ENCODE peak calls at places on chromosomes 7 and 10, in four cellular contexts. One of them, this sample, is unnamed.

GRCh38 chr7:2281556-2281955 is 32.7 kb downstream of the SNX8 start:
- DNase-seq in HFFc6: no peak
- DNase-seq in cardiac muscle cell: no peak
- DNase-seq in suprapubic skin: no peak
- DNase-seq in this sample: no peak

GRCh38 chr10:33139191-33139646 is 181.2 kb upstream of the ITGB1 start:
- DNase-seq in HFFc6: no peak
- DNase-seq in cardiac muscle cell: no peak
- DNase-seq in suprapubic skin: no peak
- DNase-seq in this sample: peak; percentile 60

GRCh38 chr7:110762514-110762913 is 328.4 kb upstream of the LRRN3 start:
- DNase-seq in HFFc6: no peak
- DNase-seq in cardiac muscle cell: peak; percentile 70
- DNase-seq in suprapubic skin: no peak
- DNase-seq in this sample: no peak

GRCh38 chr10:68666280-68666760 is 54.7 kb upstream of the CCAR1 start:
- DNase-seq in HFFc6: peak; percentile 95
- DNase-seq in cardiac muscle cell: no peak
- DNase-seq in suprapubic skin: no peak
- DNase-seq in this sample: no peak

GRCh38 chr10:60238408-60239100 is 151.1 kb downstream of the ANK3 start:
- DNase-seq in HFFc6: peak; percentile 13
- DNase-seq in cardiac muscle cell: peak; percentile 62
- DNase-seq in suprapubic skin: no peak
- DNase-seq in this sample: no peak

GRCh38 chr7:158586499-158587191 is 978 bp downstream of the PTPRN2 start:
- DNase-seq in HFFc6: no peak
- DNase-seq in cardiac muscle cell: no peak
- DNase-seq in suprapubic skin: no peak
- DNase-seq in this sample: no peak

GRCh38 chr7:38448076-38448475 is 174.6 kb upstream of the TARP start:
- DNase-seq in HFFc6: no peak
- DNase-seq in cardiac muscle cell: no peak
- DNase-seq in suprapubic skin: no peak
- DNase-seq in this sample: no peak

GRCh38 chr7:151395036-151395367 is 14.8 kb downstream of the WDR86 start:
- DNase-seq in HFFc6: no peak
- DNase-seq in cardiac muscle cell: no peak
- DNase-seq in suprapubic skin: peak; percentile 47
- DNase-seq in this sample: no peak

GRCh38 chr7:76338298-76339084 is 20.3 kb downstream of the YWHAG start:
- DNase-seq in HFFc6: no peak
- DNase-seq in cardiac muscle cell: no peak
- DNase-seq in suprapubic skin: no peak
- DNase-seq in this sample: no peak

GRCh38 chr7:132276986-132277716 is 299.1 kb downstream of the PLXNA4 start:
- DNase-seq in HFFc6: peak; percentile 21
- DNase-seq in cardiac muscle cell: no peak
- DNase-seq in suprapubic skin: no peak
- DNase-seq in this sample: no peak

GRCh38 chr7:50497968-50498367 is 47.8 kb upstream of the FIGNL1 start:
- DNase-seq in HFFc6: no peak
- DNase-seq in cardiac muscle cell: no peak
- DNase-seq in suprapubic skin: no peak
- DNase-seq in this sample: no peak

GRCh38 chr10:117537436-117537903 is 5.1 kb upstream of the EMX2 start:
- DNase-seq in HFFc6: no peak
- DNase-seq in cardiac muscle cell: peak; percentile 69
- DNase-seq in suprapubic skin: peak; percentile 71
- DNase-seq in this sample: no peak

GRCh38 chr7:114718861-114719260 is 203.0 kb upstream of the MDFIC start:
- DNase-seq in HFFc6: no peak
- DNase-seq in cardiac muscle cell: no peak
- DNase-seq in suprapubic skin: no peak
- DNase-seq in this sample: no peak

GRCh38 chr10:29669149-29669548 is 34.4 kb upstream of the SVIL start:
- DNase-seq in HFFc6: no peak
- DNase-seq in cardiac muscle cell: no peak
- DNase-seq in suprapubic skin: no peak
- DNase-seq in this sample: no peak

GRCh38 chr10:77926566-77927342 is at the start of gene DLG5:
- DNase-seq in HFFc6: peak; percentile 46
- DNase-seq in cardiac muscle cell: peak; percentile 72
- DNase-seq in suprapubic skin: peak; percentile 74
- DNase-seq in this sample: peak; percentile 35

GRCh38 chr7:144391823-144392255 is 11.7 kb downstream of the NOBOX start:
- DNase-seq in HFFc6: peak; percentile 49
- DNase-seq in cardiac muscle cell: peak; percentile 61
- DNase-seq in suprapubic skin: peak; percentile 19
- DNase-seq in this sample: no peak

GRCh38 chr10:13890233-13890616 is 303.5 kb downstream of the PRPF18 start:
- DNase-seq in HFFc6: no peak
- DNase-seq in cardiac muscle cell: no peak
- DNase-seq in suprapubic skin: no peak
- DNase-seq in this sample: no peak

GRCh38 chr7:121493553-121493952 is 97.4 kb upstream of the FAM3C start:
- DNase-seq in HFFc6: no peak
- DNase-seq in cardiac muscle cell: no peak
- DNase-seq in suprapubic skin: no peak
- DNase-seq in this sample: no peak

GRCh38 chr10:52442576-52442975 is 128.5 kb downstream of the DKK1 start:
- DNase-seq in HFFc6: peak; percentile 74
- DNase-seq in cardiac muscle cell: no peak
- DNase-seq in suprapubic skin: no peak
- DNase-seq in this sample: no peak

GRCh38 chr10:60872451-60872850 is 71.5 kb downstream of the RHOBTB1 start:
- DNase-seq in HFFc6: no peak
- DNase-seq in cardiac muscle cell: no peak
- DNase-seq in suprapubic skin: no peak
- DNase-seq in this sample: no peak

DNA sequence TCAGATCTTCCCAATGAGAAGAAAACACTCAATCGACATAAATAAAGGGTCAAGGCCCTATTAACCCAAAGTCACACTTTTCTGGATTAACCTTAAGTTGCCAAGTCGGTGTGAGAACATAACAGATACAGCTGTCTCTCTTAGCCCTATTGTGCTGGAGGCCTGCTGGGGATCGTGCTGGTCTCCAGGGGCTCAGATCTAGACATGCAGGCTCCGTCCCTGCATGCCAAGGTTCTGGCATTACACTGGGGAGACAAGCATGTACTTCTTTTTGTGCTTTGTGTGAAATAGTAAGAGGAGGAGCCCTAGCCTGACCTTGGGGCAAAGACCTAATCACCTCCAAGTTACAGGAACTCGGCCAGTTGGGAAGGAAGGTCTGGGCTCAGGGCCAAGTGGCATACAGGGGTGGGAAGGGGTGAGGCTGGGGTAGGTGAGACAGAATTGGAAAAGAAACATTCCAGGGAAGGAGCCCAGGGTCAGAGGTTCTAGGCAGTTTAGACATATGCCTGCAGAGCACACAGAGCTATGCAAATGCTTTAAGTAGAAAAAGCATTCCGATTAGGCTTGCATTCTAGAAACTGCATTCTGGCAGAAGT is 216.4 kb downstream of the HECW1 start:
- DNase-seq in HFFc6: no peak
- DNase-seq in cardiac muscle cell: peak; percentile 47
- DNase-seq in suprapubic skin: no peak
- DNase-seq in this sample: no peak
- TF ChIP-seq CTCF in HFFc6: no peak
- TF ChIP-seq CTCF in cardiac muscle cell: no peak
- TF ChIP-seq CTCF in suprapubic skin: no peak
- TF ChIP-seq CTCF in this sample: no peak

DNA sequence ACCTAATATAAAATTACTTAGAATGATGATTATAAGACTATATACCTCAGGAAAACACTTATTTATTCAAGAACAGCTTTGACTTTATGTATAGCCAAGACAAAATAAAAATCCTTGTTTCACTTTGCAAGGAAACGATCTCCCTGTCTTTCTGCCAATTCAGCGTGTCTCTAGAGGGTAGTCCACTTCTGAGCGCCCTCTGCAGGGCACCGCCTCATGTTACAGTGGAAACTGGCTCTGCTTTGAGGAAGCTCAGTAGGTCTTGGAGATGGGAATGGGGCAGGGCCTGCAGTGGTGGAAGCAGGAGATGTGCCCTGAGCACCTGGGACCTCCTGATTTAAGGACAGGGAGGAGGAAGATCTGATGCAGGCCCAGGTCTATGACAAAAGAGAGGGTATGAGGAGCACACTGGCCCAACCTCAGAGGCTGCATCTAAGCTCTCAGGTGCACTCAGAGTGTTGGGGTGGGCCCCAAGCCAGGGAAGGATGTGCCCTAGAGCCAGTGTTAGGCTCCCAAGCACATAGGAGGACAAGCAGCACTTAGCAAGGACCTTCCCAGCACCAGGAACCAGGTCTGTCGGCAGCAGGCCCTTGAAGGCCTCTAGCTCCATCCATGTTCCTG is 481.0 kb downstream of the TNS3 start:
- DNase-seq in HFFc6: no peak
- DNase-seq in cardiac muscle cell: peak; percentile 54
- DNase-seq in suprapubic skin: no peak
- DNase-seq in this sample: no peak
- TF ChIP-seq CTCF in HFFc6: peak; percentile 76
- TF ChIP-seq CTCF in cardiac muscle cell: peak; percentile 85
- TF ChIP-seq CTCF in suprapubic skin: peak; percentile 22
- TF ChIP-seq CTCF in this sample: no peak

GRCh38 chr7:99525713-99526440 is 21.4 kb downstream of the ZKSCAN5 start:
- DNase-seq in HFFc6: no peak
- DNase-seq in cardiac muscle cell: peak; percentile 28
- DNase-seq in suprapubic skin: no peak
- DNase-seq in this sample: no peak
- TF ChIP-seq CTCF in HFFc6: peak; percentile 44
- TF ChIP-seq CTCF in cardiac muscle cell: peak; percentile 19
- TF ChIP-seq CTCF in suprapubic skin: peak; percentile 13
- TF ChIP-seq CTCF in this sample: no peak

GRCh38 chr7:107638594-107638993 is 22.0 kb upstream of the SLC26A4 start:
- DNase-seq in HFFc6: no peak
- DNase-seq in cardiac muscle cell: no peak
- DNase-seq in suprapubic skin: no peak
- DNase-seq in this sample: no peak

GRCh38 chr7:107644704-107645083 is 15.9 kb upstream of the SLC26A4 start:
- DNase-seq in HFFc6: no peak
- DNase-seq in cardiac muscle cell: no peak
- DNase-seq in suprapubic skin: no peak
- DNase-seq in this sample: no peak

GRCh38 chr7:107643938-107644703 is 16.5 kb upstream of the SLC26A4 start:
- DNase-seq in HFFc6: no peak
- DNase-seq in cardiac muscle cell: no peak
- DNase-seq in suprapubic skin: no peak
- DNase-seq in this sample: no peak

GRCh38 chr7:107643407-107643806 is 17.2 kb upstream of the SLC26A4 start:
- DNase-seq in HFFc6: peak; percentile 70
- DNase-seq in cardiac muscle cell: no peak
- DNase-seq in suprapubic skin: no peak
- DNase-seq in this sample: no peak
- TF ChIP-seq CTCF in HFFc6: peak; percentile 68
- TF ChIP-seq CTCF in cardiac muscle cell: peak; percentile 42
- TF ChIP-seq CTCF in suprapubic skin: no peak
- TF ChIP-seq CTCF in this sample: no peak

DNA sequence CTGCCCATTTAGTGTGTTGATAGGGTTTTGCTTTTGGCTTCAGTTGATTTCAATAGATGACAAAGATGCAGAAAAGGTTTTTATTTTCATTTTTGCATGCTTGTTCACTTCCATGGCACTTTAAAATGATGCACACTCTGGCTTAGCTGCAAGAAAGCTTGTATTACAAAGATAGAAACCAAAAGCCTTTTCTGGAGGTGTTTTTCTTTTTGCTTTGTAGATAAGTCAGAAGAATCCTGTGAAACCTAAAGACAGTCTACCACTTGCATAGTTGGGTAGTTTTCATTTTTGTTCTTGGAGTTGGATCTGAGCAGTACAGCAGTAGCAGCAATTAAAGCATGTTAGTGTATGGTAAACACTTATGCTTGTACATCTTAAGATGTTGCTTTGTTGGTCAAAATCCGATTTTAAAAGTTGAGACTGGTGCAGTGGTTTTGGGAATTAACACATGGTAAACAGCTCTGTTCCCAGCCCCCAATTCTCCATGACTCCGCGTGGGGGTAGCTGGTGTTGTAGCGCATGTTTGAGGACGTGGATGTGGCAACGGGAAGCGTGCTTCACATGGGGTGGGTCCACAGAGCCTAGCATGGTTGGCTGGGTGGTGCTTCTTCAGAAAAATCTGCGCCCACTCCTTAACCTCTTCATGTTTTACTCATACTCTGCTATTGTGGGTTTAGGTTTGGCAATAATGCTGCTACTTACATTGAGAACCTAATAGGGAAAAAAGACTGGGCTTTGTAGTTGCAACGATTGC is 19.8 kb downstream of the CCNY start:
- DNase-seq in HFFc6: no peak
- DNase-seq in cardiac muscle cell: no peak
- DNase-seq in suprapubic skin: no peak
- DNase-seq in this sample: no peak
- TF ChIP-seq CTCF in HFFc6: no peak
- TF ChIP-seq CTCF in cardiac muscle cell: no peak
- TF ChIP-seq CTCF in suprapubic skin: no peak
- TF ChIP-seq CTCF in this sample: no peak

DNA sequence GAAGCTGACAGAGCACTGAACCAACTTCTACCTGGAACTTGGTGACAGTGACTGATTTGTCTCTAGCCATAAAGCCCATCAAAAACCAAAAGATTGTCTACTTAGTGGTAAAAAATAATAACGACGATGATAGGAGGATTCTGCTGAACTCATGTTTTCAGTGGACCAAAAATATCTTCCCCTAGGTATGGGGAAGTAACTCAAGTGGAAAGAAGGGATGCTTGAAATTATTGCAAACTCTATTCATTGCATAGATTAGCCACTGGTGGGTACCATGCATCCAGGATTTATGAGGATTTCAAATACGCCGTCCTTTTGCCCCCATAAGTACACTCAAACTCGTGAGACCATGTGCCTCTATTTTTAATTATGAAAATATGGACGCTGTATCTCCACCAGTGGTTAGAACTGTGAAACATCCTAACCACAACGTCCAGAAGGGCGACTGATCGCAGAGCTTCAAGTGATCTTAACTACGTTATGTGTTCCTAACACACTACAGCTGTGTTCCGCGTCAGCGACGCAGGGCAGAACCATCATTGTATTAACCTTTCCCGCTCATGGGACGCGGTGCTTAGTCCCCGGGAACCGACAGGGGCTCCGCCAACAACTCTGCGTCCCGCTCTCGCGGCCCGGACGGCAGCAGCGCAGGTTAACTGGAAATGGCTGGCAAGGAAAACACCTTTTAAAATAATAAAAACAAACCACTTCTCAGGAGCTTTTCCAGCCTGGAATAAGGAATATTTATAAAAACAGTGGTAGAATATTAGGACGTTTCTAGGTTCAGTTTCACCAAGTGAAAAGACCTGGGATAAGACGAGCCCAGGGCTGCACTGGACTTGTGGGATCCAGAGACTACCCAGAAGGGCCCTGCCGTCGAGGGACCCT is 776 bp downstream of the PEX1 start:
- DNase-seq in HFFc6: peak; percentile 53
- DNase-seq in cardiac muscle cell: peak; percentile 63
- DNase-seq in suprapubic skin: peak; percentile 64
- DNase-seq in this sample: peak; percentile 35
- TF ChIP-seq CTCF in HFFc6: peak; percentile 9
- TF ChIP-seq CTCF in cardiac muscle cell: no peak
- TF ChIP-seq CTCF in suprapubic skin: no peak
- TF ChIP-seq CTCF in this sample: no peak